ENCODE peak calls at places on chromosomes 3 and 15, in seven cellular contexts. L, W, P, K, R, H and O are unnamed samples.

GRCh38 chr15:56732135-56732880 is 1.0 kb downstream of the ZNF280D start:
- DNase-seq in W (peak; percentile 18), H (no peak), P (no peak), L (no peak), K (peak; percentile 23), R (no peak), O (peak; percentile 19)

GRCh38 chr3:122668930-122669730 is 11.5 kb upstream of the PARP14 start:
- DNase-seq in W (no peak), H (no peak), P (no peak), R (no peak), K (no peak), L (no peak), O (no peak)

GRCh38 chr3:39812537-39812936 is 3.1 kb downstream of the MYRIP start:
- DNase-seq in W (no peak), L (no peak), K (no peak), P (no peak), R (no peak), H (no peak), O (peak; percentile 48)

GRCh38 chr3:131217296-131217741 is 164.3 kb upstream of the NUDT16 start:
- DNase-seq in W (no peak), K (no peak), P (no peak), L (no peak), R (no peak), H (no peak), O (no peak)

GRCh38 chr15:37031198-37031597 is 69.2 kb downstream of the MEIS2 start:
- DNase-seq in R (no peak), W (no peak), L (no peak), P (no peak), K (no peak), H (no peak), O (no peak)

GRCh38 chr3:35505181-35505580 is 134.1 kb upstream of the ARPP21 start:
- DNase-seq in H (no peak), P (no peak), R (no peak), W (no peak), K (no peak), L (no peak), O (no peak)

GRCh38 chr15:32132850-32133249 is 102.5 kb downstream of the CHRNA7 start:
- DNase-seq in R (no peak), L (no peak), H (no peak), P (no peak), W (no peak), K (no peak), O (no peak)

GRCh38 chr3:128060473-128061381 is 8.5 kb downstream of the SEC61A1 start:
- DNase-seq in W (no peak), K (no peak), R (no peak), P (no peak), H (no peak), L (no peak), O (no peak)

GRCh38 chr15:80803580-80804525 is 24.7 kb downstream of the CEMIP start:
- DNase-seq in P (no peak), R (no peak), L (no peak), K (no peak), W (no peak), H (no peak), O (no peak)

GRCh38 chr15:40483919-40484318 is 13.1 kb downstream of the CHST14 start:
- DNase-seq in P (no peak), W (no peak), L (no peak), K (no peak), R (no peak), H (no peak), O (no peak)

GRCh38 chr15:40489274-40490175 is 18.7 kb downstream of the CHST14 start:
- DNase-seq in W (no peak), R (no peak), L (no peak), P (no peak), K (no peak), H (no peak), O (no peak)

GRCh38 chr15:40487816-40488682 is 17.3 kb downstream of the CHST14 start:
- DNase-seq in W (no peak), K (no peak), P (no peak), L (no peak), R (no peak), H (no peak), O (no peak)

GRCh38 chr15:40481671-40482070 is 10.9 kb downstream of the CHST14 start:
- DNase-seq in R (no peak), L (no peak), K (no peak), W (no peak), H (no peak), P (no peak), O (no peak)

DNA sequence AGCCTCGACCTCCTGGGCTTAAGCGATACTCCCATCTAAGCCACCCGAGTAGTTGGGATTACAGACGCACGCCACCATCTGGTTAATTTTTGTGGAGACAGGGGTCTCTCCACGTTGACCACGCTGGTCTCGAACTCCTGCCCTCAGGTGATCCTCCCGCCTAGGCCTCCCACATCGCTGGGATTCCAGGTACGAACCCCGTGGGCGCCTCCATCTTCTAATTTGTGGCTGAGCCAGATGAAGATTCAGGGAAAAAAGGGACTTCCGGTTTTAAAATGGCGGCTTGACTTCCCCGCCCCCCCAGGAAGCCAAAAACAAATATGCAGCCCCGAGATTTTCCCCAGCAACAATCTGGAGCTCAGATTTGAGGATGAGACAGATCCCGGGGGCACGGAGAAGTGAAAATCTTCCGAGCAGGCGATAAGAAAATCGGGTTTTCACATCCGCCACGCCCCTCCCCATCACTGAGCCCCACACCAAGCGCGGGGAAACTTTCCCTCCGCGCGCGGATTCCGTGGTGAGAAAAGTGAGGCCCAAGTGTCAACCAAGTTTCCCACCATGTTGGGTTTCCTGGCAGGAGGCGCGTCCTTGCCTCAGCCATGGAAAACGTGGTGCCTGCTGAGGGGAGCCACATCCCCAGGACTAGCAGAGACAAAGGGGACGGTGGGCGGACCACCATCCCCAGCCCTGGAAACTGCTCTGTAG is 15.4 kb downstream of the CHST14 start:
- DNase-seq in W (no peak), L (no peak), P (no peak), H (no peak), R (no peak), K (no peak), O (no peak)
- TF ChIP-seq POLR2A in W (no peak), L (no peak), P (no peak), H (no peak), R (no peak), K (no peak), O (no peak)

DNA sequence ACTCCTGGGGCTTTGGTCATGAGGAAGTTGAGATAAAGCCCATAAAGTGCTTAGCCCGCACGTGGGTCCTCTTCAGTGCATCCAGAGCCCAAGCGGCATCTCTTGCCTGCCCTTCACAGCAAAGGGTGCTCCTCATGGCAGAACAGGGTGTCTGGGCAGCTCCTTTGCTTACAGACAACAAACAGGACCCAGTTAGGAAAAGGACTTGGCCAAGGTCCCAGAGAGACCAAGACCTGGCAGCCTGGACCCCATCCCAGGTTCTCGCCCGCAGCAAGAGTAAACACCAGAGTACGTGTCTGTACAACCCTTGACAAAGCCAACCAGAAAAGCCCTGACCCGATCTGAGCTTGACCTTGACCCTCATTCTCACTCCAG is 27.0 kb downstream of the ALS2CL start:
- DNase-seq in P (no peak), W (peak; percentile 6), R (no peak), K (no peak), H (peak; percentile 61), L (no peak), O (peak; percentile 17)
- TF ChIP-seq POLR2A in P (no peak), W (no peak), R (no peak), K (no peak), H (no peak), L (no peak), O (no peak)

DNA sequence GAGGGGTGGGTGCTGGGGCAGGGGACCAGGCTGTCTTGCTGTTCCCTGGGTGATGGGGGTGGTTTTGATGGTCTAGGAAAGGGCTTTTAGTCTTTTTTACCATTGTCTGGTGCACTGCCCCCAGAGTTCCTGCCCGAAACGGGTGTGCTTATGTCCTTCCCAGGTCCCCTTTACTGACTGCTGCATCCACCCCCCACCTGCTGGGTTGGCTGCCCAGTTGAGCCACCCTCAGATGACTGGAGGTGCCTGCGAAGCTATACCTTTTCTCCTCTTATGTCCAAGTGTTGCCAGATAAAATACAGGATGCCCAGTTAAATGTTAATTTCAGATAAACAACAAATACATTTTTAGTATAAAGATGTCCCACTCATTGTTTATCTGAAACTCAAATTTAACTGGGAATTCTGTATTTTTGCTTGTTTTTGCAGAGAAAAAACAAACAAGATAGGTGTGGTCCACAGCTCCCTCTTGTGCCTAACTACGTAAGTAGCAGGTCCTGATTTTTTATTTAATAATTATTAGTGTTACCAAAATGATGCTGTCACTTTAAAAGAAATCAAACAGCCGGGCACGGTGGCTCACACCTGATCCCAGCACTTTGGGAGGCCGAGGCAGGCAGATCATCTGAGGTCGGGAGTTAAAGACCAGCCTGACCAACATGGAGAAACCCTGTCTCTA is 6.1 kb upstream of the RPP14 start:
- DNase-seq in R (no peak), L (no peak), W (no peak), H (no peak), P (no peak), K (peak; percentile 21), O (peak; percentile 20)
- TF ChIP-seq POLR2A in R (no peak), L (no peak), W (no peak), H (no peak), P (no peak), K (no peak), O (no peak)

DNA sequence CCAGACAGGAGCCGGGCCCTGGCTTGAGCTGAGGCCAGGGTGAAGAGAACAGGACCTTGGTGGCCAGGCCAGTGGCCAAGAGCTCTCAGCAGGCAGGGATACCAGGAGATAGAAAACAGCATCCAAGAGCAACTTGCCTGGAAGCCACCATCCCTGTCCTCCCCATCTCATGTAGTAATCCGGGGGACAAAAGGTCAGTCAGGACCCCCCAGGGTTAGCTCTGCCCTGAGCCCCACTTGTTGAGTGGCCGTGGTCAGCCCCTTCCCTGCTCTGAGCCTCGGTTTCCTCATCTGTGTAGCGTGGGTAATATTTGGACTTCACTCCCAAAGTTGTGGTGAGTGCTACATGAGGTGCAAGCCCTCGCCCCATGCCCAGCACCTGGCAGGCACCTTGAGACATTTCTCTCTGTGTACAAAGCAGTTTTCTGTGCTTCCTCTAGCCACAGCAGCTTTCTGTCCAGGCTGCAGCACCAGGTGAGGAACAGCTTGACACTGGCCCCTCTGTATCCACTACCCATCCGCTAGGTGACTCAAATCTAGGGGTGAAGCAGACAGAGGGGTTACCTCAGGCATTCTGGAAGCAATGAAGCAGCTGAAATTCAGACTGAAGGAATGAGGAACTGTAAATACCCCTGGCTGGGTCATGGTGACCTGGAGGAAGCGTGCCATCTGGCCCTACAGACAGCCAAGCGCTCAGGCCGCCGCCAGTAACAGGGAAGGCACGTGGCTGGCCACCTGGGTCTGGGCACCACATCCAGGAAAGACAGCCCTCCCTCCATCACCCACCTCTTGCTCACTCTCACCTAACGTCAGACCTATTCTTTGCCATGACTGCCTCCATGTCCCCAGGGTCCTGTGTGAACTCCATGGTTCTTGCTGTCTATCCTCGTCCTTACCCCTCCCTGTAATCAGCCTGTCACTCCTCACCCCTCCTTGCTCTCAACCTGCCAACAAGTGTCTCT is 6.7 kb downstream of the CISH start:
- DNase-seq in L (peak; percentile 89), W (peak; percentile 96), K (peak; percentile 55), H (no peak), R (peak; percentile 91), P (no peak), O (peak; percentile 94)
- TF ChIP-seq POLR2A in L (no peak), W (peak; percentile 30), K (no peak), H (no peak), R (peak; percentile 9), P (no peak), O (no peak)